ENCODE peak calls at places on chromosomes 3 and 15, in eight cellular contexts. One of them, this sample, is unnamed.

GRCh38 chr3:50246517-50246954 is 10.5 kb downstream of the GNAI2 start:
- DNase-seq in NCI-H526 treated with DMSO at 0.1 percent for 48 hours: no peak
- DNase-seq in EL: peak; percentile 99
- DNase-seq in endothelial cell: peak; percentile 44
- DNase-seq in aorta: peak; percentile 69
- DNase-seq in hepatic stellate cell: peak; percentile 72
- DNase-seq in stimulated activated CD8-positive, alpha-beta memory T cell treated with anti-CD3 and anti-CD28 coated beads, Interleukin-2, amount 100 ng/mL, for 1 hour: peak; percentile 67
- DNase-seq in NCI-H510A treated with DMSO at 0.1 percent for 48 hours: no peak
- DNase-seq in this sample: peak; percentile 97

GRCh38 chr3:89252865-89253264 is 145.4 kb downstream of the EPHA3 start:
- DNase-seq in NCI-H526 treated with DMSO at 0.1 percent for 48 hours: no peak
- DNase-seq in EL: no peak
- DNase-seq in endothelial cell: no peak
- DNase-seq in aorta: no peak
- DNase-seq in hepatic stellate cell: no peak
- DNase-seq in stimulated activated CD8-positive, alpha-beta memory T cell treated with anti-CD3 and anti-CD28 coated beads, Interleukin-2, amount 100 ng/mL, for 1 hour: no peak
- DNase-seq in NCI-H510A treated with DMSO at 0.1 percent for 48 hours: no peak
- DNase-seq in this sample: no peak

GRCh38 chr3:126439968-126440708 is 35.6 kb downstream of the ZXDC start:
- DNase-seq in NCI-H526 treated with DMSO at 0.1 percent for 48 hours: no peak
- DNase-seq in EL: no peak
- DNase-seq in endothelial cell: no peak
- DNase-seq in aorta: no peak
- DNase-seq in hepatic stellate cell: no peak
- DNase-seq in stimulated activated CD8-positive, alpha-beta memory T cell treated with anti-CD3 and anti-CD28 coated beads, Interleukin-2, amount 100 ng/mL, for 1 hour: no peak
- DNase-seq in NCI-H510A treated with DMSO at 0.1 percent for 48 hours: no peak
- DNase-seq in this sample: no peak

GRCh38 chr3:152258448-152259302 is 10.1 kb upstream of the MBNL1 start:
- DNase-seq in NCI-H526 treated with DMSO at 0.1 percent for 48 hours: no peak
- DNase-seq in EL: peak; percentile 94
- DNase-seq in endothelial cell: no peak
- DNase-seq in aorta: peak; percentile 77
- DNase-seq in hepatic stellate cell: peak; percentile 43
- DNase-seq in stimulated activated CD8-positive, alpha-beta memory T cell treated with anti-CD3 and anti-CD28 coated beads, Interleukin-2, amount 100 ng/mL, for 1 hour: peak; percentile 38
- DNase-seq in NCI-H510A treated with DMSO at 0.1 percent for 48 hours: no peak
- DNase-seq in this sample: peak; percentile 85

GRCh38 chr3:172476339-172476738 is 28.1 kb upstream of the GHSR start:
- DNase-seq in NCI-H526 treated with DMSO at 0.1 percent for 48 hours: no peak
- DNase-seq in EL: no peak
- DNase-seq in endothelial cell: no peak
- DNase-seq in aorta: no peak
- DNase-seq in hepatic stellate cell: no peak
- DNase-seq in stimulated activated CD8-positive, alpha-beta memory T cell treated with anti-CD3 and anti-CD28 coated beads, Interleukin-2, amount 100 ng/mL, for 1 hour: no peak
- DNase-seq in NCI-H510A treated with DMSO at 0.1 percent for 48 hours: no peak
- DNase-seq in this sample: no peak

GRCh38 chr15:34659056-34659455 is 75.6 kb upstream of the GOLGA8B start:
- DNase-seq in NCI-H526 treated with DMSO at 0.1 percent for 48 hours: no peak
- DNase-seq in EL: no peak
- DNase-seq in endothelial cell: no peak
- DNase-seq in aorta: no peak
- DNase-seq in hepatic stellate cell: no peak
- DNase-seq in stimulated activated CD8-positive, alpha-beta memory T cell treated with anti-CD3 and anti-CD28 coated beads, Interleukin-2, amount 100 ng/mL, for 1 hour: no peak
- DNase-seq in NCI-H510A treated with DMSO at 0.1 percent for 48 hours: no peak
- DNase-seq in this sample: no peak

GRCh38 chr3:46971151-46971550 is 5.4 kb downstream of the CCDC12 start:
- DNase-seq in NCI-H526 treated with DMSO at 0.1 percent for 48 hours: no peak
- DNase-seq in EL: no peak
- DNase-seq in endothelial cell: no peak
- DNase-seq in aorta: no peak
- DNase-seq in hepatic stellate cell: no peak
- DNase-seq in stimulated activated CD8-positive, alpha-beta memory T cell treated with anti-CD3 and anti-CD28 coated beads, Interleukin-2, amount 100 ng/mL, for 1 hour: no peak
- DNase-seq in NCI-H510A treated with DMSO at 0.1 percent for 48 hours: no peak
- DNase-seq in this sample: no peak

GRCh38 chr3:76866729-76867461 is 173.0 kb upstream of the ROBO2 start:
- DNase-seq in NCI-H526 treated with DMSO at 0.1 percent for 48 hours: no peak
- DNase-seq in EL: no peak
- DNase-seq in endothelial cell: no peak
- DNase-seq in aorta: no peak
- DNase-seq in hepatic stellate cell: no peak
- DNase-seq in stimulated activated CD8-positive, alpha-beta memory T cell treated with anti-CD3 and anti-CD28 coated beads, Interleukin-2, amount 100 ng/mL, for 1 hour: no peak
- DNase-seq in NCI-H510A treated with DMSO at 0.1 percent for 48 hours: no peak
- DNase-seq in this sample: no peak

GRCh38 chr3:139548801-139549200 is 9.3 kb upstream of the RBP1 start:
- DNase-seq in NCI-H526 treated with DMSO at 0.1 percent for 48 hours: no peak
- DNase-seq in EL: no peak
- DNase-seq in endothelial cell: no peak
- DNase-seq in aorta: no peak
- DNase-seq in hepatic stellate cell: no peak
- DNase-seq in stimulated activated CD8-positive, alpha-beta memory T cell treated with anti-CD3 and anti-CD28 coated beads, Interleukin-2, amount 100 ng/mL, for 1 hour: no peak
- DNase-seq in NCI-H510A treated with DMSO at 0.1 percent for 48 hours: no peak
- DNase-seq in this sample: no peak

GRCh38 chr3:4766716-4767499 is 212.3 kb upstream of the BHLHE40 start:
- DNase-seq in NCI-H526 treated with DMSO at 0.1 percent for 48 hours: no peak
- DNase-seq in EL: no peak
- DNase-seq in endothelial cell: no peak
- DNase-seq in aorta: no peak
- DNase-seq in hepatic stellate cell: no peak
- DNase-seq in stimulated activated CD8-positive, alpha-beta memory T cell treated with anti-CD3 and anti-CD28 coated beads, Interleukin-2, amount 100 ng/mL, for 1 hour: no peak
- DNase-seq in NCI-H510A treated with DMSO at 0.1 percent for 48 hours: no peak
- DNase-seq in this sample: no peak

GRCh38 chr15:30038667-30039523 is 43.9 kb upstream of the GOLGA8J start:
- DNase-seq in NCI-H526 treated with DMSO at 0.1 percent for 48 hours: no peak
- DNase-seq in EL: no peak
- DNase-seq in endothelial cell: no peak
- DNase-seq in aorta: no peak
- DNase-seq in hepatic stellate cell: no peak
- DNase-seq in stimulated activated CD8-positive, alpha-beta memory T cell treated with anti-CD3 and anti-CD28 coated beads, Interleukin-2, amount 100 ng/mL, for 1 hour: no peak
- DNase-seq in NCI-H510A treated with DMSO at 0.1 percent for 48 hours: peak; percentile 1
- DNase-seq in this sample: no peak

GRCh38 chr15:93152951-93153350 is 63.9 kb upstream of the RGMA start:
- DNase-seq in NCI-H526 treated with DMSO at 0.1 percent for 48 hours: no peak
- DNase-seq in EL: no peak
- DNase-seq in endothelial cell: no peak
- DNase-seq in aorta: no peak
- DNase-seq in hepatic stellate cell: no peak
- DNase-seq in stimulated activated CD8-positive, alpha-beta memory T cell treated with anti-CD3 and anti-CD28 coated beads, Interleukin-2, amount 100 ng/mL, for 1 hour: no peak
- DNase-seq in NCI-H510A treated with DMSO at 0.1 percent for 48 hours: no peak
- DNase-seq in this sample: no peak

GRCh38 chr3:128076783-128077624 is 24.8 kb downstream of the SEC61A1 start:
- DNase-seq in NCI-H526 treated with DMSO at 0.1 percent for 48 hours: no peak
- DNase-seq in EL: no peak
- DNase-seq in endothelial cell: peak; percentile 45
- DNase-seq in aorta: peak; percentile 79
- DNase-seq in hepatic stellate cell: no peak
- DNase-seq in stimulated activated CD8-positive, alpha-beta memory T cell treated with anti-CD3 and anti-CD28 coated beads, Interleukin-2, amount 100 ng/mL, for 1 hour: no peak
- DNase-seq in NCI-H510A treated with DMSO at 0.1 percent for 48 hours: no peak
- DNase-seq in this sample: no peak

GRCh38 chr3:15478300-15478979 is 43.1 kb downstream of the COLQ start:
- DNase-seq in NCI-H526 treated with DMSO at 0.1 percent for 48 hours: no peak
- DNase-seq in EL: no peak
- DNase-seq in endothelial cell: no peak
- DNase-seq in aorta: no peak
- DNase-seq in hepatic stellate cell: no peak
- DNase-seq in stimulated activated CD8-positive, alpha-beta memory T cell treated with anti-CD3 and anti-CD28 coated beads, Interleukin-2, amount 100 ng/mL, for 1 hour: no peak
- DNase-seq in NCI-H510A treated with DMSO at 0.1 percent for 48 hours: no peak
- DNase-seq in this sample: no peak

GRCh38 chr3:189824629-189825312 is 193.6 kb downstream of the TP63 start:
- DNase-seq in NCI-H526 treated with DMSO at 0.1 percent for 48 hours: no peak
- DNase-seq in EL: peak; percentile 91
- DNase-seq in endothelial cell: no peak
- DNase-seq in aorta: no peak
- DNase-seq in hepatic stellate cell: peak; percentile 17
- DNase-seq in stimulated activated CD8-positive, alpha-beta memory T cell treated with anti-CD3 and anti-CD28 coated beads, Interleukin-2, amount 100 ng/mL, for 1 hour: no peak
- DNase-seq in NCI-H510A treated with DMSO at 0.1 percent for 48 hours: no peak
- DNase-seq in this sample: peak; percentile 65

GRCh38 chr3:30623375-30623774 is 17.0 kb downstream of the TGFBR2 start:
- DNase-seq in NCI-H526 treated with DMSO at 0.1 percent for 48 hours: no peak
- DNase-seq in EL: peak; percentile 74
- DNase-seq in endothelial cell: no peak
- DNase-seq in aorta: no peak
- DNase-seq in hepatic stellate cell: peak; percentile 9
- DNase-seq in stimulated activated CD8-positive, alpha-beta memory T cell treated with anti-CD3 and anti-CD28 coated beads, Interleukin-2, amount 100 ng/mL, for 1 hour: no peak
- DNase-seq in NCI-H510A treated with DMSO at 0.1 percent for 48 hours: no peak
- DNase-seq in this sample: no peak

GRCh38 chr3:131995936-131996335 is 38.9 kb downstream of the CPNE4 start:
- DNase-seq in NCI-H526 treated with DMSO at 0.1 percent for 48 hours: no peak
- DNase-seq in EL: no peak
- DNase-seq in endothelial cell: no peak
- DNase-seq in aorta: no peak
- DNase-seq in hepatic stellate cell: no peak
- DNase-seq in stimulated activated CD8-positive, alpha-beta memory T cell treated with anti-CD3 and anti-CD28 coated beads, Interleukin-2, amount 100 ng/mL, for 1 hour: no peak
- DNase-seq in NCI-H510A treated with DMSO at 0.1 percent for 48 hours: no peak
- DNase-seq in this sample: no peak

GRCh38 chr3:16011376-16011775 is 163.1 kb upstream of the GALNT15 start:
- DNase-seq in NCI-H526 treated with DMSO at 0.1 percent for 48 hours: no peak
- DNase-seq in EL: peak; percentile 49
- DNase-seq in endothelial cell: no peak
- DNase-seq in aorta: no peak
- DNase-seq in hepatic stellate cell: no peak
- DNase-seq in stimulated activated CD8-positive, alpha-beta memory T cell treated with anti-CD3 and anti-CD28 coated beads, Interleukin-2, amount 100 ng/mL, for 1 hour: no peak
- DNase-seq in NCI-H510A treated with DMSO at 0.1 percent for 48 hours: no peak
- DNase-seq in this sample: no peak

GRCh38 chr3:188553569-188553968 is 399.6 kb downstream of the LPP start:
- DNase-seq in NCI-H526 treated with DMSO at 0.1 percent for 48 hours: no peak
- DNase-seq in EL: no peak
- DNase-seq in endothelial cell: no peak
- DNase-seq in aorta: no peak
- DNase-seq in hepatic stellate cell: no peak
- DNase-seq in stimulated activated CD8-positive, alpha-beta memory T cell treated with anti-CD3 and anti-CD28 coated beads, Interleukin-2, amount 100 ng/mL, for 1 hour: no peak
- DNase-seq in NCI-H510A treated with DMSO at 0.1 percent for 48 hours: no peak
- DNase-seq in this sample: no peak

This sample was measured in RWPE2.